ENCODE peak calls at places on chromosomes 5 and 9, in nine cellular contexts. T, C, K, M, O, I, S, Q and X are unnamed samples.

GRCh38 chr9:104866186-104866585 is 61.8 kb downstream of the ABCA1 start:
- DNase-seq in T (no peak), C (no peak), K (no peak), M (peak; percentile 11), O (no peak), I (no peak), S (no peak), Q (no peak), X (peak; percentile 31)

GRCh38 chr9:91101598-91102168 is 260.0 kb downstream of the AUH start:
- DNase-seq in T (no peak), C (peak; percentile 42), K (no peak), M (no peak), O (no peak), I (no peak), S (no peak), Q (no peak), X (no peak)

GRCh38 chr5:120901199-120901598 is 437.1 kb downstream of the PRR16 start:
- DNase-seq in T (no peak), C (no peak), K (no peak), M (peak; percentile 39), O (peak; percentile 6), I (no peak), S (no peak), Q (no peak), X (peak; percentile 15)

GRCh38 chr9:136582977-136583735 is 37.3 kb upstream of the NOTCH1 start:
- DNase-seq in T (no peak), C (no peak), K (no peak), M (no peak), O (no peak), I (no peak), S (no peak), Q (no peak), X (no peak)

GRCh38 chr9:5532790-5533189 is 22.5 kb downstream of the PDCD1LG2 start:
- DNase-seq in T (no peak), C (no peak), K (no peak), M (no peak), O (no peak), I (no peak), S (no peak), Q (no peak), X (no peak)

GRCh38 chr9:130320697-130321080 is 55.1 kb downstream of the HMCN2 start:
- DNase-seq in T (no peak), C (peak; percentile 88), K (no peak), M (peak; percentile 25), O (no peak), I (no peak), S (peak; percentile 28), Q (no peak), X (no peak)

GRCh38 chr5:15538516-15538915 is 38.5 kb downstream of the FBXL7 start:
- DNase-seq in T (no peak), C (no peak), K (no peak), M (no peak), O (no peak), I (no peak), S (no peak), Q (no peak), X (no peak)

GRCh38 chr9:27425827-27426716 is 98.0 kb upstream of the IFNK start:
- DNase-seq in T (no peak), C (peak; percentile 66), K (no peak), M (peak; percentile 72), O (no peak), I (no peak), S (no peak), Q (no peak), X (no peak)

GRCh38 chr9:115649991-115650472 is 503.6 kb upstream of the PAPPA start:
- DNase-seq in T (no peak), C (no peak), K (peak; percentile 97), M (no peak), O (no peak), I (peak; percentile 36), S (peak; percentile 42), Q (no peak), X (no peak)

GRCh38 chr5:3394877-3395599 is 200.6 kb upstream of the IRX1 start:
- DNase-seq in T (no peak), C (no peak), K (no peak), M (no peak), O (no peak), I (no peak), S (no peak), Q (no peak), X (no peak)

GRCh38 chr9:138101444-138102234 is 224.1 kb downstream of the CACNA1B start:
- DNase-seq in T (peak; percentile 30), C (peak; percentile 24), K (no peak), M (no peak), O (no peak), I (no peak), S (peak; percentile 4), Q (no peak), X (no peak)

GRCh38 chr9:69970001-69970531 is 73.6 kb upstream of the MAMDC2 start:
- DNase-seq in T (no peak), C (no peak), K (no peak), M (no peak), O (no peak), I (no peak), S (no peak), Q (no peak), X (no peak)

GRCh38 chr9:95005276-95006141 is 279.0 kb downstream of the AOPEP start:
- DNase-seq in T (no peak), C (no peak), K (no peak), M (peak; percentile 4), O (no peak), I (no peak), S (no peak), Q (no peak), X (peak; percentile 31)
- H3K27ac ChIP-seq in T (peak overlapping the region; percentile 98), C (no peak overlapping the region), K (peak overlapping the region; percentile 100), M (peak overlapping the region; percentile 81), O (peak overlapping the region; percentile 89), I (peak overlapping the region; percentile 94), S (peak overlapping the region; percentile 80), Q (peak overlapping the region; percentile 96), X (peak overlapping the region; percentile 92)

GRCh38 chr5:177362102-177362868 is 4.6 kb downstream of the RGS14 start:
- DNase-seq in T (no peak), C (peak; percentile 46), K (no peak), M (no peak), O (no peak), I (peak; percentile 61), S (no peak), Q (peak; percentile 58), X (no peak)
- H3K27ac ChIP-seq in T (peak overlapping the region; percentile 25), C (no peak overlapping the region), K (no peak overlapping the region), M (no peak overlapping the region), O (peak overlapping the region; percentile 17), I (peak overlapping the region; percentile 71), S (no peak overlapping the region), Q (peak overlapping the region; percentile 63), X (no peak overlapping the region)

GRCh38 chr5:97100486-97100885 is 41.9 kb downstream of the LIX1 start:
- DNase-seq in T (no peak), C (no peak), K (no peak), M (no peak), O (no peak), I (no peak), S (no peak), Q (no peak), X (no peak)

GRCh38 chr5:97106183-97106582 is 36.2 kb downstream of the LIX1 start:
- DNase-seq in T (no peak), C (no peak), K (no peak), M (no peak), O (no peak), I (no peak), S (no peak), Q (no peak), X (no peak)

GRCh38 chr5:97098864-97099454 is 43.5 kb downstream of the LIX1 start:
- DNase-seq in T (no peak), C (no peak), K (no peak), M (no peak), O (no peak), I (no peak), S (no peak), Q (no peak), X (no peak)

GRCh38 chr5:97101189-97101910 is 41.1 kb downstream of the LIX1 start:
- DNase-seq in T (no peak), C (no peak), K (no peak), M (no peak), O (no peak), I (no peak), S (no peak), Q (no peak), X (no peak)

DNA sequence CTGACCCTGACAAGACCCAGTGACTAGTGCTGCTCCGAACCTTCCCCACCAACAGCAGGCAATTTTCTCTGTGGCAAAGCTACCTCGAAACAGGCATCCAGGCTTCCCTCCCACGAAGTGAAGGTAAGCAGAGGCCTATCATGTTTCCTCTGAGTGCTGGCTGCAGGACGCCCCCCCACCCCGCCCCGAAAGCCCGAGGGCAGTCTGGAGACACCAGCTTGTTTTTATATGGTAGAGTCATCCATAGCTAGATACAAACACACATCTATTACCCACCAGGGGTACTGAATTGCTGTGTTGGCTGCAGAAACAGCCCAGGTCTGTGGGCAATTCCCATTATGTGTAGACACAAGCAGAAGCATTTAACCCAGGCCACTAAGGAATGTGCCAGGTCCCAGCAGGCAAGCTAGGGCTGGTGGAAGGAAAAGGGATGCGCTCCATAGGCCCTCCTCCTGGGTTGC is 40.4 kb downstream of the LIX1 start:
- DNase-seq in T (no peak), C (peak; percentile 75), K (no peak), M (no peak), O (no peak), I (no peak), S (no peak), Q (no peak), X (peak; percentile 16)
- H3K27ac ChIP-seq in T (no peak overlapping the region), C (peak overlapping the region; percentile 16), K (no peak overlapping the region), M (no peak overlapping the region), O (no peak overlapping the region), I (no peak overlapping the region), S (no peak overlapping the region), Q (no peak overlapping the region), X (no peak overlapping the region)

GRCh38 chr5:180522350-180522749 is 28.2 kb downstream of the CNOT6 start:
- DNase-seq in T (no peak), C (no peak), K (no peak), M (no peak), O (no peak), I (no peak), S (no peak), Q (no peak), X (no peak)

GRCh38 chr5:180519098-180519497 is 24.9 kb downstream of the CNOT6 start:
- DNase-seq in T (no peak), C (no peak), K (no peak), M (no peak), O (no peak), I (no peak), S (peak; percentile 25), Q (no peak), X (no peak)

GRCh38 chr5:180523629-180524466 is 29.7 kb downstream of the CNOT6 start:
- DNase-seq in T (no peak), C (no peak), K (no peak), M (no peak), O (no peak), I (no peak), S (no peak), Q (no peak), X (peak; percentile 5)

GRCh38 chr5:180521591-180521990 is 27.4 kb downstream of the CNOT6 start:
- DNase-seq in T (no peak), C (no peak), K (no peak), M (no peak), O (no peak), I (no peak), S (no peak), Q (no peak), X (peak; percentile 5)

DNA sequence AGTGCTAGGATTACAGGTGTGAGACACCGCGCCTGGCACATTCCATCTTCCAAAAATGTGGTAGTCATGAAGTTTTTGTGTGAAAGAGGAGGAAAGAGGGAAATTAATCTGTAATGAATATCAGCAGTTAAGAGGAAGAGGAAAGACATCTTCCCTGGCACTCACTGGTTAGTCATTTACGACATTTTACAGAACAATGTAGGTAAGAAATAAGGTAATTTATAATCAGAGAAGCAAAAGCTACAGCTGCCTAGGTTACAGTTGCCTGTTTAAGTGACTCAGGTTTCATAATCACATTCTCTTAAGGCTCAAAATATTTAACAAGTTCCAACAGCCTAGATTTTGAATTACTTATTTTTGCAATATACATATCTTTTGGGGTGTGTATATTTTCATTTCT is 26.9 kb downstream of the CNOT6 start:
- DNase-seq in T (no peak), C (no peak), K (no peak), M (peak; percentile 14), O (no peak), I (no peak), S (no peak), Q (no peak), X (peak; percentile 85)
- H3K27ac ChIP-seq in T (no peak overlapping the region), C (no peak overlapping the region), K (no peak overlapping the region), M (no peak overlapping the region), O (peak overlapping the region; percentile 61), I (no peak overlapping the region), S (no peak overlapping the region), Q (no peak overlapping the region), X (peak overlapping the region; percentile 10)